ENCODE peak calls at places on chromosomes 12 and 14, in eight cellular contexts. H, M, L, F, S, I, Q and V are unnamed samples.

GRCh38 chr12:28958553-28959195 is 190.4 kb upstream of the FAR2 start:
- DNase-seq in H (no peak), M (no peak), L (no peak), F (no peak), S (no peak), I (no peak), Q (peak), V (no peak)

GRCh38 chr14:78567343-78567742 is 397.2 kb downstream of the NRXN3 start:
- DNase-seq in H (no peak), M (no peak), L (no peak), F (no peak), S (no peak), I (no peak), Q (peak), V (no peak)

GRCh38 chr12:52045794-52046199 is 5.4 kb upstream of the NR4A1 start:
- DNase-seq in H (no peak), M (no peak), L (no peak), F (no peak), S (peak), I (no peak), Q (no peak), V (no peak)

GRCh38 chr12:77830502-77830901 is at the start of gene NAV3:
- DNase-seq in H (no peak), M (no peak), L (no peak), F (no peak), S (no peak), I (no peak), Q (no peak), V (no peak)

GRCh38 chr12:118038122-118038521 is 21.6 kb downstream of the RFC5 start:
- DNase-seq in H (no peak), M (peak), L (no peak), F (no peak), S (no peak), I (no peak), Q (no peak), V (no peak)

GRCh38 chr14:67480011-67480410 is 8.5 kb downstream of the TMEM229B start:
- DNase-seq in H (no peak), M (peak), L (no peak), F (no peak), S (no peak), I (no peak), Q (no peak), V (no peak)

GRCh38 chr14:21771671-21772070 is 98.1 kb upstream of the OR4E1 start:
- DNase-seq in H (no peak), M (no peak), L (no peak), F (peak), S (no peak), I (no peak), Q (no peak), V (no peak)

GRCh38 chr12:65139389-65139788 is 18.3 kb upstream of the WIF1 start:
- DNase-seq in H (no peak), M (no peak), L (no peak), F (no peak), S (no peak), I (no peak), Q (no peak), V (no peak)

GRCh38 chr14:85060116-85060515 is 469.8 kb upstream of the FLRT2 start:
- DNase-seq in H (no peak), M (no peak), L (no peak), F (no peak), S (no peak), I (no peak), Q (peak), V (no peak)

GRCh38 chr12:28191018-28191595 is 851 bp downstream of the CCDC91 start:
- DNase-seq in H (peak), M (no peak), L (peak), F (no peak), S (no peak), I (no peak), Q (peak), V (no peak)

GRCh38 chr14:71692496-71692895 is 239.7 kb upstream of the RGS6 start:
- DNase-seq in H (no peak), M (no peak), L (peak), F (no peak), S (no peak), I (no peak), Q (no peak), V (no peak)